ENCODE peak calls at places on chromosome 21, in ten cellular contexts. B is AG20443; R is stimulated activated CD8-positive, alpha-beta memory T cell treated with anti-CD3 and anti-CD28 coated beads, Interleukin-4, amount 100 ng/mL, for 24 hours; K is AG04450; I is IMR-90; E is erythroblast; S is stimulated activated CD4-positive, alpha-beta T cell treated with anti-CD3 and anti-CD28 coated beads, Interleukin-15, amount 100 ng/mL, for 24 hours; H is WTC11; W is iPS-NIHi11; F is cerebellar nuclear complex. J is an unnamed sample.

GRCh38 chr21:34888569-34889286 is 160.4 kb downstream of the RUNX1 start:
- DNase-seq in B (peak; percentile 91), R (peak; percentile 72), K (peak; percentile 92), I (peak; percentile 96), E (peak; percentile 92), S (peak; percentile 92), H (peak; percentile 92), W (peak; percentile 95), F (no peak), J (peak; percentile 86)

GRCh38 chr21:45888361-45889009 is 93.1 kb upstream of the COL6A1 start:
- DNase-seq in B (no peak), R (no peak), K (no peak), I (no peak), E (no peak), S (peak; percentile 30), H (no peak), W (no peak), F (peak; percentile 34), J (no peak)

GRCh38 chr21:40255665-40256064 is 388.4 kb downstream of the PCP4 start:
- DNase-seq in B (no peak), R (no peak), K (no peak), I (no peak), E (no peak), S (no peak), H (no peak), W (no peak), F (no peak), J (no peak)

GRCh38 chr21:43207043-43207315 is 38.2 kb downstream of the CRYAA start:
- DNase-seq in B (no peak), R (no peak), K (no peak), I (no peak), E (no peak), S (no peak), H (no peak), W (no peak), F (no peak), J (no peak)

GRCh38 chr21:41713495-41714281 is 53.2 kb downstream of the RIPK4 start:
- DNase-seq in B (no peak), R (no peak), K (no peak), I (no peak), E (no peak), S (no peak), H (no peak), W (no peak), F (no peak), J (no peak)

GRCh38 chr21:28253378-28253777 is 739.3 kb downstream of the LTN1 start:
- DNase-seq in B (peak; percentile 43), R (no peak), K (no peak), I (peak; percentile 62), E (no peak), S (no peak), H (no peak), W (no peak), F (no peak), J (no peak)

GRCh38 chr21:33828083-33828482 is 87.5 kb downstream of the ATP5PO start:
- DNase-seq in B (no peak), R (no peak), K (no peak), I (no peak), E (no peak), S (no peak), H (no peak), W (no peak), F (peak; percentile 22), J (no peak)

GRCh38 chr21:35547946-35548774 is 499.1 kb upstream of the RUNX1 start:
- DNase-seq in B (no peak), R (no peak), K (no peak), I (no peak), E (peak; percentile 86), S (no peak), H (no peak), W (no peak), F (no peak), J (no peak)

GRCh38 chr21:43196789-43197188 is 28.0 kb downstream of the CRYAA start:
- DNase-seq in B (no peak), R (no peak), K (no peak), I (no peak), E (no peak), S (no peak), H (peak; percentile 3), W (no peak), F (no peak), J (no peak)

GRCh38 chr21:28742527-28742926 is 250.2 kb downstream of the LTN1 start:
- DNase-seq in B (peak; percentile 59), R (no peak), K (no peak), I (peak; percentile 76), E (no peak), S (no peak), H (no peak), W (no peak), F (no peak), J (no peak)